ENCODE peak calls at places on chromosomes 6 and 20, in nine cellular contexts. O, T, A, D, X, F, C, K and W are unnamed samples.
A peak's percentile ranks its signal among the peaks of the same experiment; 100 is the strongest.

GRCh38 chr20:21179796-21180195 is 53.9 kb downstream of the KIZ start:
- DNase-seq in O (peak; percentile 36), T (no peak), A (no peak), D (no peak), X (no peak), F (peak; percentile 50), C (no peak), K (no peak), W (no peak)

GRCh38 chr6:106520711-106521367 is 108.5 kb downstream of the RTN4IP1 start:
- DNase-seq in O (no peak), T (no peak), A (no peak), D (no peak), X (peak; percentile 73), F (no peak), C (no peak), K (no peak), W (no peak)

GRCh38 chr20:433300-433975 is 25.3 kb downstream of the RBCK1 start:
- DNase-seq in O (no peak), T (no peak), A (no peak), D (no peak), X (no peak), F (no peak), C (no peak), K (peak; percentile 69), W (no peak)

GRCh38 chr6:36724514-36725385 is 27.1 kb downstream of the RAB44 start:
- DNase-seq in O (peak; percentile 65), T (no peak), A (peak; percentile 80), D (peak; percentile 73), X (peak; percentile 77), F (peak; percentile 77), C (peak; percentile 93), K (peak; percentile 63), W (peak; percentile 63)

GRCh38 chr6:38973178-38974057 is 75.2 kb upstream of the GLP1R start:
- DNase-seq in O (peak; percentile 79), T (no peak), A (no peak), D (peak; percentile 76), X (no peak), F (peak; percentile 78), C (no peak), K (peak; percentile 83), W (peak; percentile 14)

GRCh38 chr20:3000852-3001523 is 42.4 kb upstream of the GNRH2 start:
- DNase-seq in O (peak; percentile 75), T (no peak), A (no peak), D (peak; percentile 80), X (no peak), F (peak; percentile 83), C (no peak), K (peak; percentile 20), W (peak; percentile 10)

GRCh38 chr6:28468056-28468455 is 24.8 kb upstream of the ZSCAN23 start:
- DNase-seq in O (no peak), T (no peak), A (no peak), D (no peak), X (no peak), F (no peak), C (no peak), K (no peak), W (no peak)

GRCh38 chr20:43960231-43960630 is 45.6 kb downstream of the TOX2 start:
- DNase-seq in O (no peak), T (no peak), A (no peak), D (no peak), X (no peak), F (no peak), C (peak; percentile 40), K (no peak), W (no peak)

GRCh38 chr6:52360601-52361346 is 1.2 kb upstream of the PAQR8 start:
- DNase-seq in O (no peak), T (no peak), A (no peak), D (no peak), X (no peak), F (no peak), C (no peak), K (no peak), W (no peak)

GRCh38 chr20:42646250-42646649 is 543.5 kb downstream of the PTPRT start:
- DNase-seq in O (no peak), T (no peak), A (no peak), D (no peak), X (no peak), F (no peak), C (no peak), K (no peak), W (no peak)

GRCh38 chr20:51593584-51593983 is 51.1 kb upstream of the NFATC2 start:
- DNase-seq in O (no peak), T (no peak), A (no peak), D (no peak), X (no peak), F (no peak), C (no peak), K (no peak), W (no peak)

GRCh38 chr20:51592564-51592963 is 50.0 kb upstream of the NFATC2 start:
- DNase-seq in O (no peak), T (no peak), A (no peak), D (no peak), X (no peak), F (no peak), C (no peak), K (no peak), W (no peak)

GRCh38 chr20:51595744-51596143 is 53.2 kb upstream of the NFATC2 start:
- DNase-seq in O (no peak), T (no peak), A (no peak), D (no peak), X (no peak), F (no peak), C (no peak), K (no peak), W (no peak)

GRCh38 chr20:51594999-51595532 is 52.5 kb upstream of the NFATC2 start:
- DNase-seq in O (peak; percentile 89), T (peak; percentile 94), A (peak; percentile 76), D (peak; percentile 94), X (peak; percentile 90), F (peak; percentile 93), C (peak; percentile 93), K (peak; percentile 64), W (peak; percentile 90)

DNA sequence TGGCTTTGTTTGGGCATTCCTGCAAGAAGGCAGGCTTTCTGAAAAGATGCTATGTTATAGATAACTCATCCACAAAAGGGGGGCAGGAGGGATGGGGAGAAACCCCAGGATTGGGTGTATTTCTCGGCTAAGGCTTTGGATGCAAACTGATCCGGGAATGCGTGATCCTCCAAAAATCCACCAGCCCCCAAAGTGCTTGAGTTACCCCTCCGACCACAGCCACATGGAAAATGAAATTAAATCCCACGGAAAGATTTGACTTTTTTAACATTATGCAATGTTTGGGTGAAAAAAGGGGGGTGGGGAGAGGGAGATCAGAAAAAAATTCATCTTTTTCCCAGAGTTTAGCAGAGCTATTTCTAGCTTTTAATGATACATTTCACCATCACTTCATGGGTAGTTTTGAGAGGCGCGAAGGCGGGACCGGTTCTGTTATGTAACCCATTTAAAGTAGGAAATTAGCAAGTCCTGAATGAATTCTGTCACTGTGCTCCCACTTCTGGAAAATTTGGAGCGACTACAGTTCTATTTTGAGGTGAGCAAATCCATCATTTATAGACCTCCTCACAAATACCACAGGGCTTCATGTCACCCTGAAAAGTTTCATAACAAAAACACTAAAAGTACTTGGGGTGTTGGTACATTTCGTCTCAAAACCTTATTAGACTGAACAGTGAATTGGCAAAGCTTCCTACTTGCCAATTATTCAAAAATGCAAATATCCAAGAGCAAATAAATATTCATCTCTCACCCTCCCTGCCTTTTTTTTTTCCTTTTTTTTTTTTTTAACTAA is 51.9 kb upstream of the NFATC2 start:
- DNase-seq in O (no peak), T (no peak), A (no peak), D (no peak), X (no peak), F (no peak), C (no peak), K (no peak), W (no peak)
- H3K27ac ChIP-seq in O (no peak overlapping the region), T (peak overlapping the region; percentile 5), A (no peak overlapping the region), D (peak overlapping the region; percentile 41), X (no peak overlapping the region), F (no peak overlapping the region), C (no peak overlapping the region), K (no peak overlapping the region), W (no peak overlapping the region)

DNA sequence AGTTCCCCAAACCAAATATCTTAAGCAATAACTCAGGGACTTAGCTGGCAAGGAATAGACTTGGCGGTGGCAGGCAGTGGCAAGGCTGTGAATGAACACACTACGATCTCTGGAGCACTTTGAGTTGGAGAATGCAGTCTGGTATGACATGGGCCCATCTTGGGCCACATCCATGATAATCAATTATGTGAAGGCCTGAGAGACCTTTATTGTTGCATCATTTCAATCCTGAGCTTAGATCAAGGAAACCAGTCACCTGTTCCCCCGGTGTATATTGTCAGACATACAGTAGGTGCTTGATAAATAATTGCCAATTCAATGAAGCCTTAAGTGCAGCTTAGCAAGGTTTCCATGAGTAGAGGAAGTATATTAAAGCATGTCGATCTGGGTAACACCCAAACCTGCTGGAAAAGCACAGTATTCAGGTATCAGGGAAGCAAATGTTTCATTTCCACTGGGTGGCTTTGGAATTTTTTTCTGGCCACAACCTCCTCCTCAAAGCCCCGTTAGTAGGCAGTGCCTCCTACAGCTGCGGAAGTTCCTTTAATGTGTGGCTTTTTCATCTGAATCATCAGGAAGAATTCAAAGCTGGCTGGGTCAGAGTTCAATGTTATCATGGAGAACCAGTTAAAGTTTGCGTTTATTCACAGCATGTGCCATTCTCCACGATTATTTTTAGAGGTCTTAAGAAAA is 10.2 kb downstream of the CASS4 start:
- DNase-seq in O (peak; percentile 88), T (no peak), A (no peak), D (peak; percentile 93), X (no peak), F (peak; percentile 79), C (no peak), K (peak; percentile 55), W (no peak)
- TF ChIP-seq CTCF in O (peak; percentile 34), T (no peak), A (no peak), D (no peak), X (no peak), F (no peak), C (no peak), K (no peak), W (no peak)

DNA sequence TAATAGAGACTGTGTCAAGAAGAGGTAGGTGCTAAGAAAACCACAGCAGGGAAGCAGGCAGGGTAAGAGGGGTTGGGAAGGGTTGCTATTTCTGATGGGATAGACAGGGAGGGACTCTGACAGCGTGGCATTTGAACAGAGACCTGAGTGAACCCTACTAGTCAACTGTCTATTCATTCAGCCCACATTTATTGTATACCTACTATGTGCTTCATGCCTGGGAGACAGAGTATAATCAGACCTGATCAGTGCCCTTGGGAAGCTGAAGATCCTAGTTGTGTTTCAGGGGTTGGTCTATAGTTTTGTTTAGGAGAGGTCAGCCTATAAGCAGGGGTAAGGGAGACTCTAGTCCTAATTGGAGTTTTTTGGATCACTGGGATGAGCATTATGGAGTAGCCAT is 14.9 kb upstream of the CAPN11 start:
- DNase-seq in O (no peak), T (no peak), A (no peak), D (no peak), X (no peak), F (no peak), C (no peak), K (no peak), W (no peak)
- H3K36me3 ChIP-seq in O (peaks cover 59% of the 10 kb centered on the region), T (peaks cover 32% of the 10 kb centered on the region), A (peaks cover 12% of the 10 kb centered on the region), D (peaks cover 2% of the 10 kb centered on the region), X (peaks cover 100% of the 10 kb centered on the region), F (peaks cover 27% of the 10 kb centered on the region), C (peaks cover 54% of the 10 kb centered on the region), K (peaks cover 32% of the 10 kb centered on the region), W (peaks cover 95% of the 10 kb centered on the region)

DNA sequence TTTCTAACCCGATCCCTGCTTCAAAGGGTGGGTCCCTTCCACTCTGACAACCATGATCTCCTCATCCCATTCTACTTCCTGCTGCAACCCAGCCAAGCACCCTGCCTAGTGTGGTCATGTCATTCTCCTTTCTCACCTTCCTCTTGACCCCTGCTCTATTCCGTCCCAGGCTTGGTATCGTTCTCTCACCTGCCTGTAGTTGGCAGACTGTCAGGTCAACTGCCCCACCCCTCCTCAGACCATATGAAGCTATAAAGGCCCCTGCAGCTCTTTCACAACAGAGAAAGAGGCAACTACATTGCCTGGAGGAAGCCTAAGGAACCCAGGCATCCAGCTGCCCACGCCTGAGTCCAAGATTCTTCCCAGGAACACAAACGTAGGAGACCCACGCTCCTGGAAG is at the start of gene MUC21:
- DNase-seq in O (no peak), T (no peak), A (no peak), D (no peak), X (no peak), F (no peak), C (no peak), K (no peak), W (no peak)
- H3K27ac ChIP-seq in O (no peak within 1 kb of the TSS), T (no peak within 1 kb of the TSS), A (no peak within 1 kb of the TSS), D (no peak within 1 kb of the TSS), X (peak within 1 kb of the TSS; percentile 11), F (peak within 1 kb of the TSS; percentile 65), C (no peak within 1 kb of the TSS), K (no peak within 1 kb of the TSS), W (no peak within 1 kb of the TSS)